ENCODE peak calls at places on chromosomes 12 and 14, in six cellular contexts. One of them, this sample, is unnamed.

GRCh38 chr12:99619389-99620158 is 28.0 kb upstream of the GARIN6 start:
- DNase-seq in IMR-90: peak; percentile 4
- DNase-seq in HCT116: peak; percentile 23
- DNase-seq in tibial nerve: no peak
- DNase-seq in OCI-LY7: peak; percentile 67
- DNase-seq in A549: peak; percentile 31
- DNase-seq in this sample: peak; percentile 52

GRCh38 chr12:58254463-58254862 is 313.1 kb downstream of the ATP23 start:
- DNase-seq in IMR-90: no peak
- DNase-seq in HCT116: no peak
- DNase-seq in tibial nerve: no peak
- DNase-seq in OCI-LY7: no peak
- DNase-seq in A549: no peak
- DNase-seq in this sample: no peak

GRCh38 chr14:69084023-69084422 is 68.9 kb downstream of the DCAF5 start:
- DNase-seq in IMR-90: no peak
- DNase-seq in HCT116: no peak
- DNase-seq in tibial nerve: no peak
- DNase-seq in OCI-LY7: no peak
- DNase-seq in A549: no peak
- DNase-seq in this sample: no peak

GRCh38 chr14:65926504-65926903 is 514.0 kb downstream of the FUT8 start:
- DNase-seq in IMR-90: no peak
- DNase-seq in HCT116: no peak
- DNase-seq in tibial nerve: no peak
- DNase-seq in OCI-LY7: no peak
- DNase-seq in A549: no peak
- DNase-seq in this sample: no peak

GRCh38 chr12:6534914-6535696 is 788 bp downstream of the GAPDH start:
- DNase-seq in IMR-90: peak; percentile 69
- DNase-seq in HCT116: no peak
- DNase-seq in tibial nerve: peak; percentile 50
- DNase-seq in OCI-LY7: peak; percentile 85
- DNase-seq in A549: peak; percentile 71
- DNase-seq in this sample: peak; percentile 62

GRCh38 chr12:110349521-110350151 is 53.9 kb downstream of the ANAPC7 start:
- DNase-seq in IMR-90: no peak
- DNase-seq in HCT116: no peak
- DNase-seq in tibial nerve: no peak
- DNase-seq in OCI-LY7: no peak
- DNase-seq in A549: no peak
- DNase-seq in this sample: no peak

GRCh38 chr14:61033024-61033423 is 52.0 kb downstream of the SLC38A6 start:
- DNase-seq in IMR-90: no peak
- DNase-seq in HCT116: no peak
- DNase-seq in tibial nerve: no peak
- DNase-seq in OCI-LY7: no peak
- DNase-seq in A549: no peak
- DNase-seq in this sample: no peak

GRCh38 chr12:95820096-95820703 is 29.6 kb upstream of the NTN4 start:
- DNase-seq in IMR-90: peak; percentile 62
- DNase-seq in HCT116: peak; percentile 41
- DNase-seq in tibial nerve: no peak
- DNase-seq in OCI-LY7: no peak
- DNase-seq in A549: peak; percentile 75
- DNase-seq in this sample: peak; percentile 68

GRCh38 chr14:25090716-25091454 is 40.9 kb upstream of the STXBP6 start:
- DNase-seq in IMR-90: peak; percentile 66
- DNase-seq in HCT116: no peak
- DNase-seq in tibial nerve: no peak
- DNase-seq in OCI-LY7: no peak
- DNase-seq in A549: peak; percentile 13
- DNase-seq in this sample: no peak

GRCh38 chr12:107352347-107353081 is 259.2 kb upstream of the CRY1 start:
- DNase-seq in IMR-90: no peak
- DNase-seq in HCT116: no peak
- DNase-seq in tibial nerve: no peak
- DNase-seq in OCI-LY7: no peak
- DNase-seq in A549: peak; percentile 81
- DNase-seq in this sample: no peak

GRCh38 chr12:93442411-93443340 is 929 bp upstream of the UBE2N start:
- DNase-seq in IMR-90: peak; percentile 34
- DNase-seq in HCT116: no peak
- DNase-seq in tibial nerve: no peak
- DNase-seq in OCI-LY7: no peak
- DNase-seq in A549: no peak
- DNase-seq in this sample: peak; percentile 12

DNA sequence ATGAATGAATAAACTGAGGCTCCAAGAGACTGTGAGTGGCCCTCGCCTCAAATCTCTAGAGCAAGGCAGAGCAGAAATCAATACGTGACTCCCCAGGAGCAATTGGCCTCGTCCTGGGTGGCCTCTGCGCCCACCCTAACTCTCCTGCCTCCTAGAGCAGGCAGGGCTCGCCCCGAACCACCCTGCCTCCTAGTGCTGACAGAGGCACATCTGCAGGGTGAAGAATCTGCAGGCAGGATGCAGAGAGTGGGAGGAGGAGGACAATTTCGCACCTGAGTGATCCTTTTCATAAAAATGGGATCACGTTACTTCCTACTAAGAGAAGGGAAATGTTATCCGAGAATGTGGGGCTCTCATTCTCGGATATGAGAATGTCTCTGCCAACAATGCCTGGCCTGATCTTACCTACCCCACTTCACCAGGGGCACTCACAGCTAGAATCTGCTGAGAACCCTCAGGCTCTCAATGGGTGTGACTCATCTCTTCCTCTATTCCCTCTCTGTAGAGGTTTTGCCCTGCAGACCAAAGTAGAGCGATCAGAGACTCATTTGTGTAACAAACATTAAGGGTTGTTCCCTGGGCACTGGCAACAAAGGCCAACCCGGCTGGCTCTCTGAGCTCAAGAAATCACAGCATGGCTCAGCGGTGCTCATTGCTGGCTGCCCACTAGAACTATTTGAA is 61.7 kb upstream of the BCL2L14 start:
- DNase-seq in IMR-90: peak; percentile 31
- DNase-seq in HCT116: no peak
- DNase-seq in tibial nerve: no peak
- DNase-seq in OCI-LY7: peak; percentile 78
- DNase-seq in A549: no peak
- DNase-seq in this sample: no peak
- TF ChIP-seq CTCF in IMR-90: no peak
- TF ChIP-seq CTCF in HCT116: no peak
- TF ChIP-seq CTCF in tibial nerve: no peak
- TF ChIP-seq CTCF in OCI-LY7: no peak
- TF ChIP-seq CTCF in A549: no peak
- TF ChIP-seq CTCF in this sample: peak; percentile 8

GRCh38 chr12:65925626-65926025 is 101.3 kb downstream of the HMGA2 start:
- DNase-seq in IMR-90: no peak
- DNase-seq in HCT116: no peak
- DNase-seq in tibial nerve: no peak
- DNase-seq in OCI-LY7: no peak
- DNase-seq in A549: no peak
- DNase-seq in this sample: no peak

GRCh38 chr12:65923228-65923627 is 98.9 kb downstream of the HMGA2 start:
- DNase-seq in IMR-90: no peak
- DNase-seq in HCT116: no peak
- DNase-seq in tibial nerve: no peak
- DNase-seq in OCI-LY7: peak; percentile 3
- DNase-seq in A549: no peak
- DNase-seq in this sample: no peak

GRCh38 chr12:65918057-65918456 is 93.8 kb downstream of the HMGA2 start:
- DNase-seq in IMR-90: no peak
- DNase-seq in HCT116: no peak
- DNase-seq in tibial nerve: no peak
- DNase-seq in OCI-LY7: no peak
- DNase-seq in A549: no peak
- DNase-seq in this sample: no peak

GRCh38 chr12:65926119-65927004 is 102.1 kb downstream of the HMGA2 start:
- DNase-seq in IMR-90: no peak
- DNase-seq in HCT116: no peak
- DNase-seq in tibial nerve: no peak
- DNase-seq in OCI-LY7: no peak
- DNase-seq in A549: no peak
- DNase-seq in this sample: no peak

DNA sequence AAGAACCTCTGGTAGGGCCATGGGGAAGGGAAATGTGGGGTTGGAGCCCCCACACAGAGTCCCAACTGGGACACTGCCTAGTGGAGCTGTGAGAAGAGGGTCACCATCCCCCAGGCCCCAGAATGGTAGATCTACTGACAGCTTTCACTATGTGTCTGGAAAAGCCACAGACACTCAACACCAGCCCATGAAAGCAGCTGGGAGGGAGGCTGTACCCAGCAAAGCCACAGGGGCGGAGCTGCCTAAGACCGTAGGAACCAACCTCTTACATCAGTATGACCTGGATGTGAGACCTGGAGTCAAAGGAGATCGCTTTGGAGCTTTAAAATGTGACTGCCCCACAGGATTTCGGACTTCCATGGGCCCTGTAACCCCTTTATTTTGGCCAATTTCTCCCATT is 97.8 kb downstream of the HMGA2 start:
- DNase-seq in IMR-90: no peak
- DNase-seq in HCT116: no peak
- DNase-seq in tibial nerve: no peak
- DNase-seq in OCI-LY7: no peak
- DNase-seq in A549: no peak
- DNase-seq in this sample: no peak
- H3K4me1 ChIP-seq in IMR-90: peaks cover 14% of the 10 kb centered on the region
- H3K4me1 ChIP-seq in HCT116: peaks cover 64% of the 10 kb centered on the region
- H3K4me1 ChIP-seq in tibial nerve: peaks cover 23% of the 10 kb centered on the region
- H3K4me1 ChIP-seq in OCI-LY7: no peaks in the 10 kb centered on the region
- H3K4me1 ChIP-seq in A549: peaks cover 13% of the 10 kb centered on the region
- H3K4me1 ChIP-seq in this sample: peaks cover 8% of the 10 kb centered on the region

GRCh38 chr12:109240365-109240764 is 68.7 kb downstream of the FOXN4 start:
- DNase-seq in IMR-90: no peak
- DNase-seq in HCT116: no peak
- DNase-seq in tibial nerve: no peak
- DNase-seq in OCI-LY7: no peak
- DNase-seq in A549: no peak
- DNase-seq in this sample: no peak
- H3K27ac ChIP-seq in IMR-90: no peak overlapping the region
- H3K27ac ChIP-seq in HCT116: no peak overlapping the region
- H3K27ac ChIP-seq in tibial nerve: no peak overlapping the region
- H3K27ac ChIP-seq in OCI-LY7: no peak overlapping the region
- H3K27ac ChIP-seq in A549: no peak overlapping the region
- H3K27ac ChIP-seq in this sample: no peak overlapping the region

GRCh38 chr14:85528080-85528881 is 1.7 kb upstream of the FLRT2 start:
- DNase-seq in IMR-90: peak; percentile 90
- DNase-seq in HCT116: no peak
- DNase-seq in tibial nerve: no peak
- DNase-seq in OCI-LY7: no peak
- DNase-seq in A549: peak; percentile 93
- DNase-seq in this sample: peak; percentile 95
- TF ChIP-seq CTCF in IMR-90: peak; percentile 81
- TF ChIP-seq CTCF in HCT116: no peak
- TF ChIP-seq CTCF in tibial nerve: peak; percentile 35
- TF ChIP-seq CTCF in OCI-LY7: no peak
- TF ChIP-seq CTCF in A549: peak; percentile 80
- TF ChIP-seq CTCF in this sample: peak; percentile 74

GRCh38 chr14:79656086-79656485 is 555.2 kb downstream of the DIO2 start:
- DNase-seq in IMR-90: no peak
- DNase-seq in HCT116: no peak
- DNase-seq in tibial nerve: no peak
- DNase-seq in OCI-LY7: no peak
- DNase-seq in A549: no peak
- DNase-seq in this sample: no peak
- H3K4me1 ChIP-seq in IMR-90: no peaks in the 10 kb centered on the region
- H3K4me1 ChIP-seq in HCT116: no peaks in the 10 kb centered on the region
- H3K4me1 ChIP-seq in tibial nerve: no peaks in the 10 kb centered on the region
- H3K4me1 ChIP-seq in OCI-LY7: no peaks in the 10 kb centered on the region
- H3K4me1 ChIP-seq in A549: no peaks in the 10 kb centered on the region
- H3K4me1 ChIP-seq in this sample: no peaks in the 10 kb centered on the region

GRCh38 chr12:56749364-56749763 is 2.8 kb downstream of the PRIM1 start:
- DNase-seq in IMR-90: no peak
- DNase-seq in HCT116: no peak
- DNase-seq in tibial nerve: no peak
- DNase-seq in OCI-LY7: peak; percentile 30
- DNase-seq in A549: no peak
- DNase-seq in this sample: no peak
- H3K27ac ChIP-seq in IMR-90: no peak overlapping the region
- H3K27ac ChIP-seq in HCT116: no peak overlapping the region
- H3K27ac ChIP-seq in tibial nerve: no peak overlapping the region
- H3K27ac ChIP-seq in OCI-LY7: peak overlapping the region; percentile 68
- H3K27ac ChIP-seq in A549: no peak overlapping the region
- H3K27ac ChIP-seq in this sample: no peak overlapping the region